ENCODE peak calls at places on chromosome 17, in five cellular contexts. R is hepatocyte; C is hypothalamus; O is stimulated activated naive CD4-positive, alpha-beta T cell; L is KG1. I is an unnamed sample.

GRCh38 chr17:32822996-32823395 is 53.9 kb downstream of the MYO1D start:
- DNase-seq in R (peak), C (no peak), O (no peak), L (no peak), I (no peak)

GRCh38 chr17:82367724-82368524 is 3.6 kb upstream of the UTS2R start:
- DNase-seq in R (no peak), C (no peak), O (no peak), L (no peak), I (no peak)

GRCh38 chr17:77425791-77426641 is 285.2 kb downstream of the SEC14L1 start:
- DNase-seq in R (peak), C (no peak), O (no peak), L (no peak), I (no peak)

GRCh38 chr17:38916771-38917170 is 8.6 kb upstream of the LASP1NB start:
- DNase-seq in R (no peak), C (no peak), O (no peak), L (no peak), I (peak)

GRCh38 chr17:31533546-31534155 is 142.2 kb downstream of the RAB11FIP4 start:
- DNase-seq in R (peak), C (no peak), O (no peak), L (no peak), I (peak)

GRCh38 chr17:32912218-32912897 is 15.6 kb upstream of the TMEM98 start:
- DNase-seq in R (peak), C (no peak), O (no peak), L (no peak), I (peak)

GRCh38 chr17:63842173-63842539 is 329 bp downstream of the SMARCD2 start:
- DNase-seq in R (no peak), C (no peak), O (no peak), L (no peak), I (no peak)

GRCh38 chr17:16419929-16420271 is 4.5 kb downstream of the TRPV2 start:
- DNase-seq in R (peak), C (no peak), O (no peak), L (no peak), I (no peak)

GRCh38 chr17:21288581-21289017 is 4.1 kb downstream of the MAP2K3 start:
- DNase-seq in R (no peak), C (no peak), O (no peak), L (no peak), I (no peak)

GRCh38 chr17:51152766-51153209 is 571 bp upstream of the NME1 start:
- DNase-seq in R (no peak), C (no peak), O (no peak), L (peak), I (no peak)

GRCh38 chr17:63150994-63151464 is 185.0 kb downstream of the TANC2 start:
- DNase-seq in R (peak), C (no peak), O (no peak), L (no peak), I (no peak)

GRCh38 chr17:80724723-80725388 is 180.2 kb downstream of the RPTOR start:
- DNase-seq in R (peak), C (no peak), O (no peak), L (no peak), I (no peak)

GRCh38 chr17:50559674-50560184 is 786 bp upstream of the CACNA1G start:
- DNase-seq in R (peak), C (no peak), O (no peak), L (no peak), I (no peak)

GRCh38 chr17:46974086-46974485 is 5.0 kb downstream of the RPRML start:
- DNase-seq in R (no peak), C (no peak), O (no peak), L (no peak), I (no peak)

GRCh38 chr17:33949100-33949499 is 306.0 kb upstream of the CCL2 start:
- DNase-seq in R (peak), C (no peak), O (no peak), L (no peak), I (no peak)

I was measured in head of caudate nucleus.